ENCODE peak calls at places on chromosomes 1 and 21, in nine cellular contexts. B is left ventricle myocardium inferior; M is stimulated activated CD4-positive, alpha-beta T cell treated with anti-CD3 and anti-CD28 coated beads, TNF-alpha, amount 100 ng/mL, for 4 hours; D is T-helper 2 cell; L is foreskin fibroblast; S is HEK293T; F is D721Med; R is H54; K is NCI-H2171 treated with DMSO at 0.1 percent for 48 hours. C is an unnamed sample.

GRCh38 chr1:152878042-152878441 is at the start of gene SMCP:
- DNase-seq in F (no peak), D (peak), S (no peak), K (no peak), R (no peak), L (no peak), B (no peak), M (no peak), C (no peak)

GRCh38 chr1:55724551-55725325 is 509.6 kb upstream of the USP24 start:
- DNase-seq in D (no peak), K (no peak), F (no peak), B (no peak), L (peak), M (no peak), R (peak), S (no peak), C (no peak)

GRCh38 chr1:31413405-31414005 is 492 bp downstream of the SERINC2 start:
- DNase-seq in L (peak), D (no peak), K (peak), B (peak), M (no peak), R (no peak), S (peak), F (no peak), C (peak)

GRCh38 chr1:185449378-185450101 is 132.5 kb upstream of the IVNS1ABP start:
- DNase-seq in M (no peak), D (no peak), B (no peak), L (no peak), K (no peak), S (no peak), F (no peak), R (no peak), C (no peak)

GRCh38 chr1:102434421-102434820 is 437.7 kb upstream of the OLFM3 start:
- DNase-seq in M (no peak), D (peak), F (no peak), K (peak), S (peak), L (peak), B (no peak), R (peak), C (no peak)

GRCh38 chr1:209652873-209653401 is 712 bp upstream of the LAMB3 start:
- DNase-seq in F (no peak), B (peak), S (no peak), D (no peak), L (peak), M (no peak), K (peak), R (no peak), C (no peak)

GRCh38 chr1:173097001-173097400 is 46.3 kb upstream of the TNFSF18 start:
- DNase-seq in D (no peak), K (no peak), F (no peak), L (peak), B (no peak), S (no peak), M (no peak), R (no peak), C (no peak)

GRCh38 chr1:53625766-53626520 is 113.0 kb downstream of the GLIS1 start:
- DNase-seq in S (no peak), L (no peak), D (no peak), F (no peak), M (no peak), R (no peak), K (no peak), B (no peak), C (no peak)

GRCh38 chr1:248111157-248111556 is 16.2 kb downstream of the OR2L13 start:
- DNase-seq in L (no peak), K (no peak), M (no peak), B (no peak), S (no peak), R (no peak), D (no peak), F (no peak), C (no peak)

GRCh38 chr21:37208056-37208705 is 59.0 kb downstream of the VPS26C start:
- DNase-seq in D (no peak), K (no peak), R (no peak), L (peak), B (peak), S (no peak), F (no peak), M (no peak), C (peak)

GRCh38 chr1:164576311-164577271 is 17.6 kb downstream of the PBX1 start:
- DNase-seq in R (no peak), B (peak), D (no peak), K (no peak), S (no peak), M (no peak), L (peak), F (no peak), C (no peak)

GRCh38 chr1:40703316-40703715 is 11.8 kb downstream of the NFYC start:
- DNase-seq in K (no peak), R (peak), M (no peak), S (no peak), L (peak), D (no peak), F (no peak), B (no peak), C (no peak)

GRCh38 chr21:42777064-42777756 is 102.1 kb downstream of the WDR4 start:
- DNase-seq in B (no peak), F (no peak), D (no peak), S (no peak), M (no peak), R (no peak), L (no peak), K (no peak), C (no peak)

GRCh38 chr1:33099290-33100118 is 18.6 kb downstream of the AZIN2 start:
- DNase-seq in F (no peak), R (peak), D (peak), M (no peak), S (no peak), B (no peak), K (no peak), L (peak), C (no peak)

GRCh38 chr1:53328490-53329182 is 766 bp upstream of the LRP8 start:
- DNase-seq in B (no peak), F (no peak), R (no peak), M (no peak), D (peak), K (no peak), S (no peak), L (no peak), C (no peak)

GRCh38 chr1:64841330-64842065 is 96.6 kb downstream of the RAVER2 start:
- DNase-seq in R (no peak), D (no peak), M (no peak), L (no peak), F (no peak), B (no peak), K (no peak), S (no peak), C (no peak)

GRCh38 chr1:203349757-203350522 is 982 bp downstream of the FMOD start:
- DNase-seq in K (no peak), R (no peak), S (no peak), L (no peak), D (no peak), F (no peak), M (no peak), B (no peak), C (no peak)

GRCh38 chr21:28737671-28738279 is 254.9 kb downstream of the LTN1 start:
- DNase-seq in S (no peak), L (peak), D (no peak), M (no peak), B (no peak), F (no peak), R (peak), K (no peak), C (no peak)

GRCh38 chr1:154193821-154194220 is 1.9 kb upstream of the TPM3 start:
- DNase-seq in B (no peak), L (peak), S (no peak), D (no peak), M (no peak), K (peak), R (no peak), F (no peak), C (no peak)

GRCh38 chr1:155017021-155017945 is 14.7 kb downstream of the ZBTB7B start:
- DNase-seq in R (peak), F (peak), S (peak), D (peak), K (peak), M (peak), L (peak), B (peak), C (peak)

GRCh38 chr1:43978551-43979260 is at the start of gene B4GALT2:
- DNase-seq in S (peak), K (peak), R (peak), D (peak), F (peak), L (peak), M (peak), B (peak), C (peak)

GRCh38 chr1:179493323-179493722 is 82.4 kb downstream of the NPHS2 start:
- DNase-seq in M (no peak), L (peak), F (no peak), B (no peak), R (no peak), D (no peak), S (no peak), K (no peak), C (no peak)

GRCh38 chr1:20366076-20366765 is 75.5 kb downstream of the VWA5B1 start:
- DNase-seq in K (peak), B (peak), L (peak), R (no peak), S (no peak), D (no peak), F (no peak), M (no peak), C (no peak)

GRCh38 chr21:14072761-14073535 is 137.8 kb downstream of the LIPI start:
- DNase-seq in L (no peak), K (no peak), B (no peak), M (no peak), F (no peak), S (no peak), D (no peak), R (no peak), C (no peak)

GRCh38 chr1:23561813-23562100 is 2.5 kb upstream of the ID3 start:
- DNase-seq in F (no peak), B (no peak), D (no peak), L (peak), S (no peak), M (no peak), R (no peak), K (no peak), C (no peak)

GRCh38 chr1:155197901-155198546 is 9.7 kb downstream of the THBS3 start:
- DNase-seq in S (no peak), B (no peak), L (no peak), D (no peak), R (no peak), M (no peak), F (no peak), K (no peak), C (no peak)

GRCh38 chr1:41162441-41162840 is 79.7 kb downstream of the SCMH1 start:
- DNase-seq in L (no peak), R (no peak), M (no peak), F (no peak), S (no peak), B (no peak), D (no peak), K (no peak), C (no peak)

GRCh38 chr1:157137051-157137772 is 983 bp downstream of the ETV3 start:
- DNase-seq in K (no peak), L (peak), S (peak), B (no peak), M (no peak), D (peak), R (no peak), F (no peak), C (no peak)

GRCh38 chr1:51622455-51622913 is 5.6 kb downstream of the OSBPL9 start:
- DNase-seq in M (no peak), S (peak), L (peak), K (peak), B (peak), D (no peak), R (peak), F (no peak), C (no peak)

GRCh38 chr1:202085682-202086373 is 36.9 kb upstream of the GPR37L1 start:
- DNase-seq in K (peak), R (no peak), L (peak), F (no peak), D (no peak), S (peak), B (no peak), M (no peak), C (no peak)

GRCh38 chr1:28518745-28519341 is 13.0 kb downstream of the RCC1 start:
- DNase-seq in M (peak), K (no peak), D (peak), S (no peak), B (no peak), R (no peak), F (no peak), L (peak), C (no peak)

GRCh38 chr1:221718391-221719277 is 23.3 kb downstream of the DUSP10 start:
- DNase-seq in L (peak), B (no peak), S (peak), M (no peak), F (no peak), D (no peak), R (no peak), K (no peak), C (no peak)

GRCh38 chr1:114219247-114219872 is 65.7 kb upstream of the SYT6 start:
- DNase-seq in M (no peak), L (peak), B (no peak), K (peak), S (no peak), R (no peak), D (no peak), F (no peak), C (no peak)

GRCh38 chr21:38729745-38730401 is 75.9 kb upstream of the ETS2 start:
- DNase-seq in S (no peak), F (no peak), K (no peak), D (peak), R (no peak), B (no peak), L (no peak), M (no peak), C (no peak)

GRCh38 chr1:36517019-36517387 is 34.3 kb upstream of the CSF3R start:
- DNase-seq in K (no peak), R (no peak), B (no peak), M (no peak), L (peak), S (no peak), D (no peak), F (no peak), C (no peak)